ENCODE peak calls at places on chromosomes 1 and 21, in eight cellular contexts. A is OCI-LY7, T is fibroblast of pulmonary artery, I is RWPE2, W is progenitor cell of endocrine pancreas, E is left lung, K is dorsolateral prefrontal cortex, U is uterus. N is an unnamed sample.

GRCh38 chr1:16162163-16162822 is 6.4 kb upstream of the EPHA2 start:
- DNase-seq in A (no peak), T (no peak), I (no peak), W (no peak), E (no peak), K (no peak), U (no peak), N (no peak)

GRCh38 chr1:150233359-150234308 is 2.3 kb downstream of the ANP32E start:
- DNase-seq in A (peak), T (peak), I (no peak), W (peak), E (no peak), K (no peak), U (peak), N (no peak)

GRCh38 chr1:227786673-227787512 is 28.6 kb upstream of the PRSS38 start:
- DNase-seq in A (no peak), T (no peak), I (no peak), W (no peak), E (peak), K (no peak), U (no peak), N (no peak)

GRCh38 chr1:85195703-85196102 is 5.1 kb downstream of the SYDE2 start:
- DNase-seq in A (no peak), T (no peak), I (no peak), W (no peak), E (no peak), K (no peak), U (no peak), N (no peak)

GRCh38 chr1:203056516-203056915 is 29.3 kb downstream of the MYOG start:
- DNase-seq in A (no peak), T (no peak), I (no peak), W (no peak), E (no peak), K (no peak), U (no peak), N (no peak)

GRCh38 chr1:29824025-29824424 is 587.7 kb downstream of the PTPRU start:
- DNase-seq in A (no peak), T (no peak), I (no peak), W (no peak), E (no peak), K (no peak), U (no peak), N (no peak)

GRCh38 chr1:5651027-5651410 is 341.2 kb downstream of the NPHP4 start:
- DNase-seq in A (no peak), T (no peak), I (no peak), W (no peak), E (no peak), K (peak), U (no peak), N (no peak)

GRCh38 chr1:181504294-181505115 is 21.2 kb downstream of the CACNA1E start:
- DNase-seq in A (peak), T (peak), I (no peak), W (no peak), E (no peak), K (no peak), U (no peak), N (peak)

GRCh38 chr1:212700892-212701819 is 1.5 kb upstream of the BATF3 start:
- DNase-seq in A (peak), T (peak), I (no peak), W (no peak), E (peak), K (peak), U (peak), N (peak)

GRCh38 chr1:171718216-171718615 is 23.6 kb downstream of the VAMP4 start:
- DNase-seq in A (no peak), T (no peak), I (no peak), W (no peak), E (no peak), K (no peak), U (no peak), N (no peak)

GRCh38 chr1:22406722-22407495 is 44.7 kb upstream of the ZBTB40 start:
- DNase-seq in A (no peak), T (no peak), I (no peak), W (no peak), E (no peak), K (no peak), U (no peak), N (no peak)

GRCh38 chr1:55331355-55331754 is 116.2 kb upstream of the USP24 start:
- DNase-seq in A (no peak), T (no peak), I (no peak), W (no peak), E (no peak), K (no peak), U (no peak), N (no peak)

GRCh38 chr1:88773540-88774150 is 89.6 kb downstream of the PKN2 start:
- DNase-seq in A (no peak), T (peak), I (no peak), W (no peak), E (no peak), K (no peak), U (no peak), N (no peak)

GRCh38 chr1:1873186-1873585 is 17.7 kb downstream of the GNB1 start:
- DNase-seq in A (no peak), T (no peak), I (no peak), W (no peak), E (no peak), K (no peak), U (no peak), N (no peak)

GRCh38 chr1:93681549-93682412 is at the start of gene BCAR3:
- DNase-seq in A (peak), T (peak), I (peak), W (peak), E (peak), K (peak), U (peak), N (peak)

GRCh38 chr1:160129046-160129445 is 13.5 kb downstream of the ATP1A2 start:
- DNase-seq in A (no peak), T (no peak), I (no peak), W (no peak), E (no peak), K (peak), U (no peak), N (no peak)

GRCh38 chr1:150979007-150979722 is 2.9 kb upstream of the ANXA9 start:
- DNase-seq in A (peak), T (peak), I (no peak), W (peak), E (peak), K (peak), U (peak), N (peak)

GRCh38 chr1:226733309-226733708 is 5.8 kb downstream of the ITPKB start:
- DNase-seq in A (no peak), T (no peak), I (no peak), W (no peak), E (no peak), K (no peak), U (no peak), N (no peak)

GRCh38 chr1:234371414-234371813 is 1.8 kb upstream of the COA6 start:
- DNase-seq in A (no peak), T (no peak), I (no peak), W (no peak), E (no peak), K (no peak), U (no peak), N (no peak)

GRCh38 chr1:234372011-234372757 is 1.1 kb upstream of the COA6 start:
- DNase-seq in A (peak), T (no peak), I (no peak), W (no peak), E (no peak), K (no peak), U (no peak), N (no peak)

GRCh38 chr1:234373938-234374240 is 633 bp downstream of the COA6 start:
- DNase-seq in A (no peak), T (no peak), I (no peak), W (no peak), E (no peak), K (no peak), U (no peak), N (no peak)

GRCh38 chr1:234375672-234376071 is 2.4 kb downstream of the COA6 start:
- DNase-seq in A (no peak), T (no peak), I (no peak), W (no peak), E (no peak), K (no peak), U (no peak), N (no peak)

GRCh38 chr1:234373064-234373937 is at the start of gene COA6:
- DNase-seq in A (peak), T (peak), I (peak), W (peak), E (peak), K (peak), U (peak), N (peak)
- TF ChIP-seq CTCF in A (peak), T (no peak), I (no peak), W (no peak), E (no peak), K (peak), U (no peak), N (peak)

DNA sequence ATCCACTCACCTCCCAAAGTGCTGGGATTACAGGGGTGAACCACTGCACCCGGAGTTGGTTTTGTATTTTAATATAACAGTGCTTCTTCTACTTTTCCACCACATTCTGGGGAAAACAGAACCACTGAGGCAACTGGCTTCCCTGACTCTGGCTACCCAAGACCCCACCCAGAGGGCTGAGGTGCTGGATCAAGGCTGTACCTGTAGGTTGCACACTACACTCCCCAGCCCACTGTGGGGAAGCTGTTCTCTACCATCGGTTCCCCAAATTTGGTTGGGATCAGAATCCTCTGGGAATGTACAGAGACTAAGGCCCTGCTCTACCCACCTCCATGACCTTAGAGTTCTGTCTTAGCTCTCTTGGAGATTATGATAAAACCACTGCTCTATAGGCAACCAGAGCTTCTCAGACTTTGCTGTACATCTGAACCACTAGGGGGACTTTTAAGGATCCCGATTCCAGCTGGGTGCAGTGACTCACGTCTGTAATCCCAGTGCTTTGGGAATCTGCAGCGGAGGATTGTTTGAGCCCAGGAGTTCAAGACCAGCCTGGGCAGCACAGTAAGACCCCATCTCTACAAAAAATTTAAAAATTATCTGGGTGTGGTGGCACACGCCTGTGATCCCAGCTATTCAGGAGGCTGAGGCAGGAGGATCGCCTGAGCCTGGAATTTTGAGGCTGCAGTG is 51.6 kb downstream of the GNG4 start:
- DNase-seq in A (no peak), T (peak), I (no peak), W (no peak), E (peak), K (no peak), U (no peak), N (no peak)
- TF ChIP-seq CTCF in A (peak), T (peak), I (peak), W (peak), E (no peak), K (no peak), U (no peak), N (peak)

GRCh38 chr1:13892141-13892670 is 192.2 kb downstream of the PRDM2 start:
- DNase-seq in A (no peak), T (no peak), I (no peak), W (no peak), E (no peak), K (no peak), U (no peak), N (no peak)
- TF ChIP-seq CTCF in A (no peak), T (no peak), I (no peak), W (no peak), E (no peak), K (no peak), U (no peak), N (no peak)

DNA sequence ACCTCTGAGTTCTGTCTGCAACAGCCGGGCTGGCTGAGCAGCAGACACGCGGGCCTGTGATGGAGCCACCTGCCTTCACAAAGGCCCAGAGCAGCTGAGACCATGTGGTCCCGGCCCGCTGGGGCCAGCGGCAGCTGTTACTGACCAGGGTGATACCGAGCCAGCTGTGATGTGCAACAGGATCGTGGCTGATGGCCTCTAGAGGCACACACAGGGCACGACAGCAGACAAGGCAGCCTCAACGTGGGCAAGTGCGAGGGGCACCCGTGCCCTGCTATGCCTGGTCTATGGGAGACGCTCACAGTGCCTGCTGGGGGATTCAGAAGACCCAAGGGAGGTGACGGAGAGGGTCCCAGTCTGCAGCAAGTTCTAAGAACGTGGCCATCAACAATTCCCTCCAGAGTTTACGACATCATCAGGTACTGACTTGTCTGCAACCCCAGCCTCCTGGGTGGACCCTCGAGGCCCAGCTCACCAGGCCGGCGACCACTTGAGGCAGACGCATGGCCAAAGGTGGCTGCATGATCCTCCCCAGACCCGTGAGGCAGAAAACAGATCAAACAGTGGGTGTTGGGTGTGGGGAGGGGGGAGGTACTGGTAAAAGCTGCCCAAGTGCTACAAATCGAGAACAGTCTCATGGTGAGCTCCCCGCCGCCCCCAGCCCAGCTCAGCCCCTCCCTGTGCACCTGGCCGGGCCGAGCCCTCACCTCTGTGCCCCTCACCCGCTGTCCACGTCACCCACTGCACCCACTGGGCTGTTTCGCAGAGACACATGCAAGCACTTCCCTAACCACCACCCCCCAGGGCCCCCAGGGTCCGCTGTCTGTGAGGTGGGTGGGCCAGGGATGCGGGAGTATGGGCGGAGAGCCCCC is 6.0 kb downstream of the POFUT2 start:
- DNase-seq in A (no peak), T (no peak), I (peak), W (no peak), E (no peak), K (peak), U (no peak), N (no peak)
- TF ChIP-seq CTCF in A (no peak), T (no peak), I (no peak), W (no peak), E (no peak), K (no peak), U (no peak), N (no peak)

DNA sequence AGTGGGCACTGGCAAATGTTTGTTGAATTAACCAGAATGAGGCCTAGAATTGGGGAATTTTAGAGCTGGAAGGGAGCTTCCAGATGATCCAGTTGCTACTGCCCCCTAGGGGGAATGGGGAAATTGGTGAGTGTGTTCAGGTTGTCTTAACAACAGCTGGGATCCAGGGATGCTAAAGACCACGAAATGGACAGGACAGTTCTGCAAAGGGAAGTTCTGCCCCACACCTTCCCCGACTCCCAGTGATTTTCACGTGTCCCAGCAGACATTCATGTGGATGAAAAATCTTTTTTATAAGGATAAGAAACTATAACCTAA is 33.9 kb downstream of the TRIM62 start:
- DNase-seq in A (no peak), T (peak), I (no peak), W (no peak), E (no peak), K (no peak), U (no peak), N (no peak)
- TF ChIP-seq CTCF in A (peak), T (peak), I (peak), W (peak), E (no peak), K (peak), U (no peak), N (peak)

GRCh38 chr1:66764994-66765578 is 12.8 kb downstream of the DYNLT5 start:
- DNase-seq in A (peak), T (peak), I (no peak), W (no peak), E (no peak), K (no peak), U (peak), N (peak)
- TF ChIP-seq CTCF in A (peak), T (peak), I (peak), W (peak), E (peak), K (peak), U (peak), N (peak)

DNA sequence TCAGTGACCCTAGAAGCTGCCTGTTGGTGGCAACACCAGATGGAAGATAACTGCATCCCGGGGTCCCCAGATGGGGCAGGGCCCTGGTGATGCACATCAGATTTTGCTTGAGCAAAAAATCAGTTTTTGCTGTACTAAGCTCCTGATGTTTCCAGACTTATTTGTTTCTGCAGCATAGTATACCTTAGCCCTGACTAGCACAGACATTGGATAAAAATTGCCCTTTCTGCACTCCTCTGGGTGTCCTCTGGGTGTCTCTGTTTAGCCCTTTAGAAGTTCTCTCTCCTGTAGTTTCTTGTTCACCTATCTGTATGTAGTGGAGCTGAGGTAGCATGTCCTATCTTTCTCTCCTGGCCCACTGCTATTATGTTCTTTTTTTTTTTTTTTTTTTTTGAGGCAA is 30.3 kb upstream of the PLA2G2C start:
- DNase-seq in A (peak), T (peak), I (no peak), W (no peak), E (no peak), K (no peak), U (no peak), N (no peak)
- TF ChIP-seq CTCF in A (peak), T (peak), I (peak), W (peak), E (peak), K (no peak), U (no peak), N (peak)

GRCh38 chr1:19372602-19373001 is 60.5 kb downstream of the SLC66A1 start:
- DNase-seq in A (no peak), T (no peak), I (no peak), W (no peak), E (no peak), K (no peak), U (peak), N (no peak)

GRCh38 chr1:19375621-19376020 is 63.5 kb downstream of the SLC66A1 start:
- DNase-seq in A (no peak), T (peak), I (no peak), W (no peak), E (no peak), K (no peak), U (no peak), N (no peak)

GRCh38 chr1:19373206-19374126 is 61.3 kb downstream of the SLC66A1 start:
- DNase-seq in A (no peak), T (no peak), I (no peak), W (no peak), E (no peak), K (no peak), U (peak), N (no peak)

GRCh38 chr1:19374926-19375325 is 62.8 kb downstream of the SLC66A1 start:
- DNase-seq in A (no peak), T (no peak), I (no peak), W (no peak), E (no peak), K (no peak), U (no peak), N (no peak)

DNA sequence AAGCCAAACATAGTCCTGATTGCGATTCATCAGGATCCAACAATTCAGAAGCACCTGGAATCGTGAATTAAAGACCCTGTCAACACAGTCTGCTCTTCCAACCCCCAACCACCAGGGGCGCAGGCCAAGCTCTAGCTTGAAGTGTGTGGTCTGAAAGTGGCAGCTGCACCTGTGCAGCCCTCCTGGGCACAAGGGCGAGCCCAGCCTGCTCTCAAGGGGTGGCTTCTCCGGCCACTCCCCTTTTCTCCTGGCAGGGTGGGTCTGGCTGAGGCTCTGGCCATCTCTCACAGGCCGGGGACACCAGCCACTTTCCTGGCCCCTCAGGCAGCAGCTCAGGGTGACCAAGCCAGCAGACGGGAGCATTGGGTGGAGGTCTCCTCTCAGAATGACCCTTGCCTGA is 62.3 kb downstream of the SLC66A1 start:
- DNase-seq in A (peak), T (no peak), I (no peak), W (peak), E (no peak), K (no peak), U (no peak), N (peak)
- TF ChIP-seq CTCF in A (peak), T (peak), I (peak), W (peak), E (no peak), K (no peak), U (no peak), N (peak)

GRCh38 chr1:100051893-100052292 is 80.8 kb downstream of the SASS6 start:
- DNase-seq in A (no peak), T (no peak), I (no peak), W (no peak), E (no peak), K (no peak), U (no peak), N (no peak)
- TF ChIP-seq CTCF in A (no peak), T (no peak), I (no peak), W (no peak), E (no peak), K (no peak), U (no peak), N (no peak)

GRCh38 chr21:33688343-33688742 is 46.0 kb downstream of the ITSN1 start:
- DNase-seq in A (no peak), T (no peak), I (no peak), W (no peak), E (no peak), K (no peak), U (no peak), N (no peak)

GRCh38 chr21:33695785-33696184 is 53.5 kb downstream of the ITSN1 start:
- DNase-seq in A (no peak), T (no peak), I (no peak), W (no peak), E (no peak), K (no peak), U (no peak), N (no peak)

GRCh38 chr21:33690874-33691273 is 48.6 kb downstream of the ITSN1 start:
- DNase-seq in A (no peak), T (no peak), I (no peak), W (no peak), E (no peak), K (no peak), U (no peak), N (no peak)

GRCh38 chr21:33687634-33688033 is 45.3 kb downstream of the ITSN1 start:
- DNase-seq in A (no peak), T (no peak), I (no peak), W (no peak), E (no peak), K (no peak), U (no peak), N (no peak)

GRCh38 chr21:33691945-33692594 is 49.8 kb downstream of the ITSN1 start:
- DNase-seq in A (no peak), T (no peak), I (no peak), W (no peak), E (no peak), K (no peak), U (no peak), N (no peak)
- TF ChIP-seq CTCF in A (no peak), T (no peak), I (no peak), W (no peak), E (no peak), K (no peak), U (no peak), N (no peak)